ENCODE peak calls at places on chromosome 1, in four cellular contexts. One of them, this sample, is unnamed.

GRCh38 chr1:247118946-247119446 is 14.8 kb upstream of the ZNF669 start:
- DNase-seq in astrocyte of the spinal cord: peak; percentile 8
- DNase-seq in CD4-positive, alpha-beta T cell: no peak
- DNase-seq in HFFc6: no peak
- DNase-seq in this sample: no peak

GRCh38 chr1:46719689-46720088 is 775 bp upstream of the EFCAB14 start:
- DNase-seq in astrocyte of the spinal cord: no peak
- DNase-seq in CD4-positive, alpha-beta T cell: no peak
- DNase-seq in HFFc6: no peak
- DNase-seq in this sample: no peak

GRCh38 chr1:42941640-42942330 is 16.9 kb downstream of the SLC2A1 start:
- DNase-seq in astrocyte of the spinal cord: peak; percentile 85
- DNase-seq in CD4-positive, alpha-beta T cell: no peak
- DNase-seq in HFFc6: peak; percentile 94
- DNase-seq in this sample: no peak

GRCh38 chr1:228018961-228019721 is 12.3 kb downstream of the WNT3A start:
- DNase-seq in astrocyte of the spinal cord: no peak
- DNase-seq in CD4-positive, alpha-beta T cell: no peak
- DNase-seq in HFFc6: no peak
- DNase-seq in this sample: no peak

GRCh38 chr1:94792876-94793605 is 27.1 kb upstream of the SLC44A3 start:
- DNase-seq in astrocyte of the spinal cord: peak; percentile 90
- DNase-seq in CD4-positive, alpha-beta T cell: no peak
- DNase-seq in HFFc6: peak; percentile 84
- DNase-seq in this sample: no peak

GRCh38 chr1:206975313-206975712 is 5.1 kb upstream of the FCAMR start:
- DNase-seq in astrocyte of the spinal cord: no peak
- DNase-seq in CD4-positive, alpha-beta T cell: no peak
- DNase-seq in HFFc6: no peak
- DNase-seq in this sample: no peak

GRCh38 chr1:233614173-233614742 is 352 bp downstream of the KCNK1 start:
- DNase-seq in astrocyte of the spinal cord: peak; percentile 50
- DNase-seq in CD4-positive, alpha-beta T cell: no peak
- DNase-seq in HFFc6: no peak
- DNase-seq in this sample: no peak

GRCh38 chr1:110872745-110873435 is at the start of gene CD53:
- DNase-seq in astrocyte of the spinal cord: no peak
- DNase-seq in CD4-positive, alpha-beta T cell: peak; percentile 34
- DNase-seq in HFFc6: no peak
- DNase-seq in this sample: peak; percentile 27

GRCh38 chr1:89309828-89310227 is 37.2 kb upstream of the GBP5 start:
- DNase-seq in astrocyte of the spinal cord: no peak
- DNase-seq in CD4-positive, alpha-beta T cell: no peak
- DNase-seq in HFFc6: no peak
- DNase-seq in this sample: no peak

GRCh38 chr1:171052977-171053376 is 37.7 kb upstream of the FMO3 start:
- DNase-seq in astrocyte of the spinal cord: no peak
- DNase-seq in CD4-positive, alpha-beta T cell: no peak
- DNase-seq in HFFc6: no peak
- DNase-seq in this sample: no peak

GRCh38 chr1:220335668-220336067 is 63.4 kb upstream of the RAB3GAP2 start:
- DNase-seq in astrocyte of the spinal cord: peak; percentile 5
- DNase-seq in CD4-positive, alpha-beta T cell: no peak
- DNase-seq in HFFc6: no peak
- DNase-seq in this sample: no peak

GRCh38 chr1:6584126-6585080 is 4.6 kb downstream of the ZBTB48 start:
- DNase-seq in astrocyte of the spinal cord: no peak
- DNase-seq in CD4-positive, alpha-beta T cell: no peak
- DNase-seq in HFFc6: no peak
- DNase-seq in this sample: no peak
- TF ChIP-seq CTCF in astrocyte of the spinal cord: no peak
- TF ChIP-seq CTCF in CD4-positive, alpha-beta T cell: no peak
- TF ChIP-seq CTCF in HFFc6: peak; percentile 64
- TF ChIP-seq CTCF in this sample: no peak

DNA sequence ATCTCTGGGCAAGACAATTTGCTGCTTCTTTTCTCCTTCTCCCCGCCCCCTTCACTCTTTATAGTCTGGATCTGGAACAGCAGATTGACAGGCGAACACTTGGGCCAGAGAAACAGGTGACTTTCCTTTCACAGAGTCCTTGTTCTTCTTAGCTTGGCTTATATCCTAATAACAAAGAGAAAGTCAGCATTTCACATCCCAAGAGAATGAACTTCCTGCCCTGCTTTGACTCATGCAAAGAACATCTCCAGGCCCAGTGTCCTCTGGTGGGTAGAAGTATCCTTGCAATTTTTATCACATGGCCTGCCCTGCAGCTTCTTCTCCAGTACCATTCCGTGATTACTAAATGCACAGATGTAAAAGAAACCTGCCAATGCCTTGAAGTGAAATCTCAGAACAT is 764.4 kb downstream of the ADGRL2 start:
- DNase-seq in astrocyte of the spinal cord: peak; percentile 90
- DNase-seq in CD4-positive, alpha-beta T cell: no peak
- DNase-seq in HFFc6: peak; percentile 31
- DNase-seq in this sample: no peak
- TF ChIP-seq CTCF in astrocyte of the spinal cord: peak; percentile 39
- TF ChIP-seq CTCF in CD4-positive, alpha-beta T cell: no peak
- TF ChIP-seq CTCF in HFFc6: no peak
- TF ChIP-seq CTCF in this sample: no peak

GRCh38 chr1:109771712-109772657 is 8.3 kb upstream of the EPS8L3 start:
- DNase-seq in astrocyte of the spinal cord: no peak
- DNase-seq in CD4-positive, alpha-beta T cell: no peak
- DNase-seq in HFFc6: no peak
- DNase-seq in this sample: no peak

GRCh38 chr1:109772658-109773202 is 9.0 kb upstream of the EPS8L3 start:
- DNase-seq in astrocyte of the spinal cord: no peak
- DNase-seq in CD4-positive, alpha-beta T cell: no peak
- DNase-seq in HFFc6: no peak
- DNase-seq in this sample: no peak

GRCh38 chr1:109773203-109773899 is 9.6 kb upstream of the EPS8L3 start:
- DNase-seq in astrocyte of the spinal cord: peak; percentile 83
- DNase-seq in CD4-positive, alpha-beta T cell: peak; percentile 60
- DNase-seq in HFFc6: peak; percentile 86
- DNase-seq in this sample: peak; percentile 37

GRCh38 chr1:109775408-109775807 is 11.7 kb upstream of the EPS8L3 start:
- DNase-seq in astrocyte of the spinal cord: no peak
- DNase-seq in CD4-positive, alpha-beta T cell: no peak
- DNase-seq in HFFc6: peak; percentile 35
- DNase-seq in this sample: no peak

GRCh38 chr1:109773900-109774485 is 10.3 kb upstream of the EPS8L3 start:
- DNase-seq in astrocyte of the spinal cord: no peak
- DNase-seq in CD4-positive, alpha-beta T cell: no peak
- DNase-seq in HFFc6: no peak
- DNase-seq in this sample: no peak
- TF ChIP-seq CTCF in astrocyte of the spinal cord: no peak
- TF ChIP-seq CTCF in CD4-positive, alpha-beta T cell: no peak
- TF ChIP-seq CTCF in HFFc6: peak; percentile 22
- TF ChIP-seq CTCF in this sample: no peak

GRCh38 chr1:32741417-32742131 is 39.0 kb upstream of the SYNC start:
- DNase-seq in astrocyte of the spinal cord: no peak
- DNase-seq in CD4-positive, alpha-beta T cell: no peak
- DNase-seq in HFFc6: no peak
- DNase-seq in this sample: peak; percentile 22
- TF ChIP-seq CTCF in astrocyte of the spinal cord: peak; percentile 50
- TF ChIP-seq CTCF in CD4-positive, alpha-beta T cell: no peak
- TF ChIP-seq CTCF in HFFc6: peak; percentile 69
- TF ChIP-seq CTCF in this sample: no peak

GRCh38 chr1:155278689-155279160 is 1.5 kb downstream of the HCN3 start:
- DNase-seq in astrocyte of the spinal cord: no peak
- DNase-seq in CD4-positive, alpha-beta T cell: no peak
- DNase-seq in HFFc6: no peak
- DNase-seq in this sample: no peak
- TF ChIP-seq CTCF in astrocyte of the spinal cord: no peak
- TF ChIP-seq CTCF in CD4-positive, alpha-beta T cell: peak; percentile 0
- TF ChIP-seq CTCF in HFFc6: no peak
- TF ChIP-seq CTCF in this sample: no peak

This sample was measured in activated B cell treated with CpG ODN at 0.5 μM for 24 hours.